ENCODE peak calls at places on chromosomes 12 and 14, in five cellular contexts. F is Panc1, H is astrocyte, N is psoas muscle, K is right lobe of liver. I is an unnamed sample.
A peak's percentile ranks its signal among the peaks of the same experiment; 100 is the strongest.

GRCh38 chr12:46153267-46153872 is 115.5 kb downstream of the SLC38A1 start:
- DNase-seq in K (no peak), N (no peak), F (no peak), H (peak; percentile 25), I (no peak)

GRCh38 chr14:50063876-50064420 is 52.4 kb downstream of the VCPKMT start:
- DNase-seq in F (no peak), H (no peak), N (no peak), K (no peak), I (peak; percentile 25)

GRCh38 chr14:51726166-51726899 is 74.6 kb downstream of the FRMD6 start:
- DNase-seq in N (no peak), K (no peak), H (peak; percentile 53), F (no peak), I (no peak)

GRCh38 chr12:89980236-89980635 is 271.6 kb upstream of the ATP2B1 start:
- DNase-seq in H (no peak), N (no peak), K (no peak), F (no peak), I (no peak)

GRCh38 chr12:92921877-92922276 is 7.2 kb downstream of the EEA1 start:
- DNase-seq in K (no peak), N (no peak), H (no peak), F (no peak), I (no peak)

GRCh38 chr14:75334191-75335051 is 55.8 kb downstream of the FOS start:
- DNase-seq in F (no peak), N (peak; percentile 65), H (no peak), K (peak; percentile 58), I (peak; percentile 69)

GRCh38 chr14:23299558-23299957 is 3.1 kb downstream of the PPP1R3E start:
- DNase-seq in N (no peak), K (no peak), H (peak; percentile 39), F (no peak), I (no peak)

GRCh38 chr14:71591929-71592328 is 340.3 kb upstream of the RGS6 start:
- DNase-seq in F (peak; percentile 15), N (no peak), H (peak; percentile 90), K (no peak), I (no peak)

GRCh38 chr12:113473942-113474341 is 2.3 kb upstream of the LHX5 start:
- DNase-seq in N (no peak), F (no peak), H (no peak), K (no peak), I (no peak)

GRCh38 chr14:73567951-73568885 is 795 bp upstream of the ACOT2 start:
- DNase-seq in H (peak; percentile 53), K (no peak), N (no peak), F (no peak), I (no peak)

GRCh38 chr12:69885656-69886055 is 60.6 kb downstream of the MYRFL start:
- DNase-seq in N (no peak), H (no peak), F (no peak), K (no peak), I (no peak)

GRCh38 chr12:69879007-69879960 is 54.3 kb downstream of the MYRFL start:
- DNase-seq in K (peak; percentile 74), H (peak; percentile 40), N (peak; percentile 67), F (no peak), I (peak; percentile 72)

GRCh38 chr12:69881771-69882170 is 56.7 kb downstream of the MYRFL start:
- DNase-seq in K (no peak), N (no peak), F (no peak), H (no peak), I (no peak)

GRCh38 chr12:69884386-69884785 is 59.4 kb downstream of the MYRFL start:
- DNase-seq in H (no peak), N (no peak), F (no peak), K (no peak), I (no peak)

DNA sequence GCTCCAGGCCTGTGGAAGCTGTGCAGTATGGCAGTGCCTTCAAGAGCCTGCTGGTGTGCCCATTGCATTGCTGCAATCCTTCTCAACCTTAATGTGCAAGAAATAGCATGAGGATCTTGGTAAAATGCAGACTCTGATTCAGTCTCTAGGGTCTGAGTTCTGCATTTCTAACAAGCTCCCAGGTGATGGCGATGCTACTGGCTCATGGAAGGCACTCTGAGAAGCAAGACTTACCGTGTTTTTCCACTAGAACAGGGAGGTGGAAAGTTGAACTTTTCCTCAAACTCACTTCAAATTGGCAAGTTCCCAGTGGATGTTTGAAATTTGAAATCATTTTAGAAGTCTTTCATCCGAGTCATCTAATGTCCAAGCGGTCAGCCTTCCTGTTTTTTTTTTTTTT is 55.5 kb downstream of the MYRFL start:
- DNase-seq in H (peak; percentile 44), N (no peak), F (no peak), K (no peak), I (no peak)
- TF ChIP-seq CTCF in H (peak; percentile 23), N (no peak), F (peak; percentile 20), K (no peak), I (no peak)

GRCh38 chr14:69614592-69614991 is 3.2 kb downstream of the SUSD6 start:
- DNase-seq in K (no peak), F (no peak), H (no peak), N (no peak), I (no peak)
- H3K4me1 ChIP-seq in K (peaks cover 44% of the 10 kb centered on the region), F (peaks cover 5% of the 10 kb centered on the region), H (peaks cover 41% of the 10 kb centered on the region), N (peaks cover 75% of the 10 kb centered on the region), I (peaks cover 76% of the 10 kb centered on the region)

GRCh38 chr12:31961137-31961536 is 1.9 kb downstream of the RESF1 start:
- DNase-seq in F (no peak), N (no peak), H (no peak), K (no peak), I (no peak)

GRCh38 chr12:31958601-31959000 is 614 bp upstream of the RESF1 start:
- DNase-seq in F (no peak), K (no peak), N (no peak), H (no peak), I (no peak)

GRCh38 chr12:31959051-31959700 is at the start of gene RESF1:
- DNase-seq in N (peak; percentile 91), H (peak; percentile 74), F (peak; percentile 53), K (peak; percentile 94), I (peak; percentile 95)

GRCh38 chr12:31962076-31962475 is 2.9 kb downstream of the RESF1 start:
- DNase-seq in F (no peak), N (no peak), H (no peak), K (no peak), I (no peak)

DNA sequence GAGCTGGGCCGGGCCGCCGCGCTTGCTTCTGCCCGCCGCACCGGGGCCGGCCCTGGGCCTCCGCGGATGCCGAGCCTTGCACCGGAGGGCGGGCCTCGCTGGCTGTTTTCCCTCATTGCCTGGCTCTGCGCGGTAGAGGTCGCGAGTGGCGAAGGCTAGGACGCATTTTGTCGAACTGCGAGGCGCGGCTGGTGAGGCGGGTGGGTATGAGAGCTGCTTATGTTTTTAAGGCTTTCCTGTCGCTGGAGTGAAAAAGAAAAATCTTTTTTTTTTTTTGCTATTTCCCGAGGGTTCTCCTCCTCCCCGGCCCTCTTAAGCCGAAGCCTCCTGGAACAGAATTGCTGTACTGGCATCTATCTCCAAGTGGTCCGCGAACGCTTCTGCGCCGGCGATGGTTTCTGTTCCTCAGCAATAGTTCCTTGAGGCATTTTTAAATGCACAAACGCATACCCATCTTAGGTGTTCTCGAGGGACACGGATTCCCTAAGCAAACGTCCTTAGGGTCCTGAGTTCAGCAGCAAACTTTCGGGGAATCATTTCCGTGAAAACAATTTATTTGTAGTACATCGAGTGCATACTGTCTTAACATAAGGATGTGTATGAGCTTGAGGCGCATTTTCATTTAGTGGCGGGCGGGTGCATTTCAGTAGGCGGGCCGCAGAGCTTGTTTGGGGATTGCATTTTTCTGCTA is 631 bp downstream of the RESF1 start:
- DNase-seq in K (peak; percentile 81), N (peak; percentile 81), H (peak; percentile 55), F (peak; percentile 22), I (no peak)
- TF ChIP-seq CTCF in K (no peak), N (no peak), H (peak; percentile 6), F (peak; percentile 65), I (no peak)

GRCh38 chr14:68244272-68244975 is 424.8 kb downstream of the RAD51B start:
- DNase-seq in H (no peak), N (no peak), F (no peak), K (no peak), I (no peak)

GRCh38 chr14:68247281-68247680 is 427.7 kb downstream of the RAD51B start:
- DNase-seq in H (no peak), N (no peak), K (no peak), F (no peak), I (no peak)

GRCh38 chr14:68247867-68248266 is 428.3 kb downstream of the RAD51B start:
- DNase-seq in K (peak; percentile 63), N (no peak), H (no peak), F (no peak), I (no peak)

GRCh38 chr14:68245146-68246073 is 425.8 kb downstream of the RAD51B start:
- DNase-seq in H (peak; percentile 67), F (no peak), K (no peak), N (no peak), I (no peak)

GRCh38 chr14:68246074-68246980 is 426.7 kb downstream of the RAD51B start:
- DNase-seq in K (no peak), N (no peak), F (no peak), H (peak; percentile 71), I (no peak)
- H3K4me1 ChIP-seq in K (peaks cover 45% of the 10 kb centered on the region), N (peaks cover 98% of the 10 kb centered on the region), F (peaks cover 57% of the 10 kb centered on the region), H (peaks cover 39% of the 10 kb centered on the region), I (peaks cover 77% of the 10 kb centered on the region)

GRCh38 chr12:98574110-98574509 is 19.4 kb upstream of the SLC25A3 start:
- DNase-seq in H (no peak), N (no peak), K (peak; percentile 79), F (no peak), I (no peak)

GRCh38 chr12:98575013-98575412 is 18.5 kb upstream of the SLC25A3 start:
- DNase-seq in N (no peak), F (no peak), K (no peak), H (no peak), I (no peak)

GRCh38 chr12:98572010-98572409 is 21.5 kb upstream of the SLC25A3 start:
- DNase-seq in N (no peak), F (no peak), K (no peak), H (no peak), I (no peak)
- TF ChIP-seq CTCF in N (no peak), F (peak; percentile 71), K (peak; percentile 23), H (peak; percentile 31), I (peak; percentile 10)

I was measured in upper lobe of right lung.